ENCODE peak calls at places on chromosomes 4 and X, in eight cellular contexts. One of them, this sample, is unnamed.
A peak's percentile ranks its signal among the peaks of the same experiment; 100 is the strongest.

GRCh38 chr4:154602404-154603020 is 9.9 kb downstream of the FGG start:
- DNase-seq in stomach: no peak
- DNase-seq in mammary epithelial cell: peak; percentile 61
- DNase-seq in BE2C: no peak
- DNase-seq in IMR-90: no peak
- DNase-seq in tibial artery: no peak
- DNase-seq in bronchial epithelial cell: peak; percentile 92
- DNase-seq in upper lobe of left lung: no peak
- DNase-seq in this sample: no peak

GRCh38 chr4:8593268-8594096 is 917 bp downstream of the CPZ start:
- DNase-seq in bronchial epithelial cell: no peak
- DNase-seq in tibial artery: no peak
- DNase-seq in upper lobe of left lung: peak; percentile 63
- DNase-seq in BE2C: no peak
- DNase-seq in IMR-90: no peak
- DNase-seq in stomach: no peak
- DNase-seq in mammary epithelial cell: no peak
- DNase-seq in this sample: no peak

GRCh38 chrX:134324359-134324758 is 87.4 kb downstream of the CCDC160 start:
- DNase-seq in BE2C: no peak
- DNase-seq in mammary epithelial cell: no peak
- DNase-seq in bronchial epithelial cell: no peak
- DNase-seq in upper lobe of left lung: no peak
- DNase-seq in tibial artery: no peak
- DNase-seq in stomach: no peak
- DNase-seq in IMR-90: no peak
- DNase-seq in this sample: no peak

GRCh38 chr4:93178279-93178678 is 650.3 kb upstream of the ATOH1 start:
- DNase-seq in upper lobe of left lung: no peak
- DNase-seq in tibial artery: no peak
- DNase-seq in BE2C: no peak
- DNase-seq in stomach: no peak
- DNase-seq in mammary epithelial cell: no peak
- DNase-seq in bronchial epithelial cell: no peak
- DNase-seq in IMR-90: no peak
- DNase-seq in this sample: no peak

GRCh38 chr4:78710536-78710935 is 65.6 kb upstream of the BMP2K start:
- DNase-seq in bronchial epithelial cell: peak; percentile 97
- DNase-seq in BE2C: no peak
- DNase-seq in upper lobe of left lung: no peak
- DNase-seq in tibial artery: no peak
- DNase-seq in mammary epithelial cell: peak; percentile 89
- DNase-seq in IMR-90: peak; percentile 66
- DNase-seq in stomach: no peak
- DNase-seq in this sample: no peak

GRCh38 chr4:6469898-6470501 is 2.4 kb downstream of the PPP2R2C start:
- DNase-seq in upper lobe of left lung: no peak
- DNase-seq in mammary epithelial cell: no peak
- DNase-seq in bronchial epithelial cell: no peak
- DNase-seq in BE2C: no peak
- DNase-seq in stomach: no peak
- DNase-seq in IMR-90: no peak
- DNase-seq in tibial artery: no peak
- DNase-seq in this sample: no peak

GRCh38 chr4:155319506-155319905 is 57.3 kb downstream of the MAP9 start:
- DNase-seq in upper lobe of left lung: no peak
- DNase-seq in mammary epithelial cell: no peak
- DNase-seq in IMR-90: no peak
- DNase-seq in BE2C: no peak
- DNase-seq in bronchial epithelial cell: no peak
- DNase-seq in stomach: no peak
- DNase-seq in tibial artery: no peak
- DNase-seq in this sample: no peak

GRCh38 chr4:67558493-67558892 is at the start of gene STAP1:
- DNase-seq in IMR-90: no peak
- DNase-seq in tibial artery: no peak
- DNase-seq in upper lobe of left lung: no peak
- DNase-seq in bronchial epithelial cell: no peak
- DNase-seq in BE2C: no peak
- DNase-seq in mammary epithelial cell: no peak
- DNase-seq in stomach: no peak
- DNase-seq in this sample: no peak

GRCh38 chr4:27010334-27010940 is 149.8 kb downstream of the STIM2 start:
- DNase-seq in stomach: peak; percentile 56
- DNase-seq in BE2C: peak; percentile 65
- DNase-seq in IMR-90: peak; percentile 75
- DNase-seq in tibial artery: peak; percentile 73
- DNase-seq in mammary epithelial cell: peak; percentile 32
- DNase-seq in upper lobe of left lung: no peak
- DNase-seq in bronchial epithelial cell: peak; percentile 55
- DNase-seq in this sample: no peak

GRCh38 chr4:143352720-143353119 is 16.0 kb downstream of the GAB1 start:
- DNase-seq in stomach: no peak
- DNase-seq in IMR-90: no peak
- DNase-seq in tibial artery: no peak
- DNase-seq in BE2C: no peak
- DNase-seq in bronchial epithelial cell: no peak
- DNase-seq in upper lobe of left lung: no peak
- DNase-seq in mammary epithelial cell: no peak
- DNase-seq in this sample: no peak

GRCh38 chr4:76199664-76200211 is 13.9 kb downstream of the SCARB2 start:
- DNase-seq in upper lobe of left lung: no peak
- DNase-seq in stomach: peak; percentile 43
- DNase-seq in tibial artery: no peak
- DNase-seq in bronchial epithelial cell: no peak
- DNase-seq in IMR-90: peak; percentile 31
- DNase-seq in BE2C: peak; percentile 36
- DNase-seq in mammary epithelial cell: no peak
- DNase-seq in this sample: no peak

GRCh38 chr4:142404191-142404611 is 441.9 kb downstream of the INPP4B start:
- DNase-seq in stomach: no peak
- DNase-seq in upper lobe of left lung: no peak
- DNase-seq in IMR-90: peak; percentile 72
- DNase-seq in BE2C: no peak
- DNase-seq in mammary epithelial cell: peak; percentile 81
- DNase-seq in tibial artery: no peak
- DNase-seq in bronchial epithelial cell: peak; percentile 85
- DNase-seq in this sample: no peak

GRCh38 chr4:1463927-1464540 is 57.8 kb upstream of the NKX1-1 start:
- DNase-seq in bronchial epithelial cell: no peak
- DNase-seq in stomach: no peak
- DNase-seq in BE2C: no peak
- DNase-seq in tibial artery: peak; percentile 55
- DNase-seq in upper lobe of left lung: peak; percentile 61
- DNase-seq in mammary epithelial cell: no peak
- DNase-seq in IMR-90: no peak
- DNase-seq in this sample: no peak

GRCh38 chr4:109303141-109303499 is 662 bp upstream of the COL25A1 start:
- DNase-seq in bronchial epithelial cell: peak; percentile 32
- DNase-seq in stomach: no peak
- DNase-seq in IMR-90: no peak
- DNase-seq in tibial artery: no peak
- DNase-seq in mammary epithelial cell: no peak
- DNase-seq in BE2C: no peak
- DNase-seq in upper lobe of left lung: no peak
- DNase-seq in this sample: no peak

GRCh38 chr4:26369132-26370036 is 48.6 kb downstream of the RBPJ start:
- DNase-seq in stomach: no peak
- DNase-seq in BE2C: no peak
- DNase-seq in bronchial epithelial cell: no peak
- DNase-seq in upper lobe of left lung: no peak
- DNase-seq in mammary epithelial cell: no peak
- DNase-seq in tibial artery: no peak
- DNase-seq in IMR-90: peak; percentile 13
- DNase-seq in this sample: no peak

GRCh38 chrX:108473979-108474378 is 34.3 kb downstream of the COL4A5 start:
- DNase-seq in mammary epithelial cell: no peak
- DNase-seq in BE2C: no peak
- DNase-seq in IMR-90: no peak
- DNase-seq in stomach: no peak
- DNase-seq in bronchial epithelial cell: peak; percentile 1
- DNase-seq in tibial artery: no peak
- DNase-seq in upper lobe of left lung: no peak
- DNase-seq in this sample: peak; percentile 19

GRCh38 chrX:115378471-115378870 is 89.0 kb downstream of the LUZP4 start:
- DNase-seq in tibial artery: no peak
- DNase-seq in bronchial epithelial cell: no peak
- DNase-seq in BE2C: no peak
- DNase-seq in upper lobe of left lung: no peak
- DNase-seq in IMR-90: peak; percentile 48
- DNase-seq in stomach: no peak
- DNase-seq in mammary epithelial cell: no peak
- DNase-seq in this sample: no peak
- TF ChIP-seq CTCF in tibial artery: no peak
- TF ChIP-seq CTCF in bronchial epithelial cell: no peak
- TF ChIP-seq CTCF in BE2C: no peak
- TF ChIP-seq CTCF in upper lobe of left lung: no peak
- TF ChIP-seq CTCF in IMR-90: no peak
- TF ChIP-seq CTCF in stomach: no peak
- TF ChIP-seq CTCF in mammary epithelial cell: no peak
- TF ChIP-seq CTCF in this sample: no peak

DNA sequence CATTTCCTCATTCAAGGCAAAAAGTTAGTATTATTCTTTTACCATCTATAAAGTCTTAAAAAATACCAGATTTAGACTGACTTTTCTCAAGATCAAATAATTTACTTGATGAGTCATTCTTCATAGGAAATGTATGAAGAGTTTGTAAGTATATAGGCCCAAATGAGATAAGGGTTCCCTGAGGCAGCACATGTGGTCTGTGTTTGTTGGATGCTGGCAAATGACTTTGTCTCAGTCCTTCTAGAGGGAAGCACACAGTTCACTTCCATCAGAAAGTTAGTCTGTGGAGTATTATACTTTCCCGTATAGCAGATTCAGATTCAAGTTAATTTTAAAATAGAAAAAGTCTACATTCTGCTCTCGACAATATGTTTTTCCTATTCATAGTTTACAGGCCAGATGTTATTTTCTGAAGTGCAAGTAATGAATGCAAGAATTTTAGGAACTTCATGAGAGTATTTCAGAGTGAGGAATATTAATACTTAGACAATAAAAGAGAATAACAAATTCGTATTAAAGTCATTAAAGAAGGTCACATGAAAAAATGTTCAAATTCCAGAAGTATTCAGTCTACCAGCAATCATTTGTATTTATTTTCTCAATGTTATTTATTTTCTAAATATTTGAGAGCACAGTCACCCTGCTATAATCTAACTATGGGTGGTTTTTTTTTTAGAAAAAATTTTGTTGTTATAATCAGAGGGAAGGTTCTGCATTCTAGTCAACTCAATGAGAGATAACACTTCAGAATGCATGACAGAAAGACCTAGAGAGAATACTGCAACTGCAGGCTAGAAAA is 601.8 kb upstream of the ZFP42 start:
- DNase-seq in bronchial epithelial cell: no peak
- DNase-seq in BE2C: no peak
- DNase-seq in stomach: no peak
- DNase-seq in upper lobe of left lung: no peak
- DNase-seq in mammary epithelial cell: no peak
- DNase-seq in IMR-90: peak; percentile 66
- DNase-seq in tibial artery: no peak
- DNase-seq in this sample: no peak
- H3K4me3 ChIP-seq in bronchial epithelial cell: no peak overlapping the region
- H3K4me3 ChIP-seq in BE2C: no peak overlapping the region
- H3K4me3 ChIP-seq in stomach: no peak overlapping the region
- H3K4me3 ChIP-seq in upper lobe of left lung: no peak overlapping the region
- H3K4me3 ChIP-seq in mammary epithelial cell: no peak overlapping the region
- H3K4me3 ChIP-seq in IMR-90: no peak overlapping the region
- H3K4me3 ChIP-seq in tibial artery: no peak overlapping the region
- H3K4me3 ChIP-seq in this sample: no peak overlapping the region

GRCh38 chrX:69222103-69223090 is 57.1 kb upstream of the PJA1 start:
- DNase-seq in upper lobe of left lung: no peak
- DNase-seq in tibial artery: peak; percentile 75
- DNase-seq in bronchial epithelial cell: peak; percentile 69
- DNase-seq in mammary epithelial cell: peak; percentile 64
- DNase-seq in IMR-90: peak; percentile 53
- DNase-seq in BE2C: peak; percentile 75
- DNase-seq in stomach: peak; percentile 68
- DNase-seq in this sample: peak; percentile 15
- TF ChIP-seq CTCF in upper lobe of left lung: peak; percentile 69
- TF ChIP-seq CTCF in tibial artery: peak; percentile 71
- TF ChIP-seq CTCF in bronchial epithelial cell: peak; percentile 80
- TF ChIP-seq CTCF in mammary epithelial cell: peak; percentile 89
- TF ChIP-seq CTCF in IMR-90: peak; percentile 79
- TF ChIP-seq CTCF in BE2C: peak; percentile 81
- TF ChIP-seq CTCF in stomach: peak; percentile 42
- TF ChIP-seq CTCF in this sample: peak; percentile 73

GRCh38 chrX:140524556-140524955 is 19.7 kb upstream of the SOX3 start:
- DNase-seq in bronchial epithelial cell: peak; percentile 40
- DNase-seq in BE2C: no peak
- DNase-seq in upper lobe of left lung: no peak
- DNase-seq in IMR-90: peak; percentile 55
- DNase-seq in mammary epithelial cell: no peak
- DNase-seq in stomach: no peak
- DNase-seq in tibial artery: no peak
- DNase-seq in this sample: no peak

GRCh38 chrX:140526138-140526537 is 21.3 kb upstream of the SOX3 start:
- DNase-seq in bronchial epithelial cell: peak; percentile 48
- DNase-seq in upper lobe of left lung: no peak
- DNase-seq in IMR-90: peak; percentile 57
- DNase-seq in mammary epithelial cell: no peak
- DNase-seq in stomach: no peak
- DNase-seq in tibial artery: no peak
- DNase-seq in BE2C: no peak
- DNase-seq in this sample: no peak

GRCh38 chrX:140521393-140521792 is 16.5 kb upstream of the SOX3 start:
- DNase-seq in stomach: no peak
- DNase-seq in mammary epithelial cell: no peak
- DNase-seq in bronchial epithelial cell: no peak
- DNase-seq in tibial artery: no peak
- DNase-seq in IMR-90: no peak
- DNase-seq in upper lobe of left lung: no peak
- DNase-seq in BE2C: no peak
- DNase-seq in this sample: no peak

GRCh38 chrX:140525448-140525847 is 20.6 kb upstream of the SOX3 start:
- DNase-seq in upper lobe of left lung: no peak
- DNase-seq in mammary epithelial cell: peak; percentile 6
- DNase-seq in bronchial epithelial cell: peak; percentile 65
- DNase-seq in stomach: no peak
- DNase-seq in IMR-90: peak; percentile 64
- DNase-seq in BE2C: no peak
- DNase-seq in tibial artery: no peak
- DNase-seq in this sample: no peak
- H3K4me3 ChIP-seq in upper lobe of left lung: no peak overlapping the region
- H3K4me3 ChIP-seq in mammary epithelial cell: no peak overlapping the region
- H3K4me3 ChIP-seq in bronchial epithelial cell: no peak overlapping the region
- H3K4me3 ChIP-seq in stomach: no peak overlapping the region
- H3K4me3 ChIP-seq in IMR-90: no peak overlapping the region
- H3K4me3 ChIP-seq in BE2C: no peak overlapping the region
- H3K4me3 ChIP-seq in tibial artery: no peak overlapping the region
- H3K4me3 ChIP-seq in this sample: no peak overlapping the region

GRCh38 chr4:10396181-10396580 is 61.0 kb downstream of the ZNF518B start:
- DNase-seq in IMR-90: no peak
- DNase-seq in BE2C: no peak
- DNase-seq in tibial artery: no peak
- DNase-seq in stomach: no peak
- DNase-seq in bronchial epithelial cell: peak; percentile 90
- DNase-seq in mammary epithelial cell: peak; percentile 89
- DNase-seq in upper lobe of left lung: no peak
- DNase-seq in this sample: no peak
- TF ChIP-seq CTCF in IMR-90: no peak
- TF ChIP-seq CTCF in BE2C: no peak
- TF ChIP-seq CTCF in tibial artery: no peak
- TF ChIP-seq CTCF in stomach: no peak
- TF ChIP-seq CTCF in bronchial epithelial cell: no peak
- TF ChIP-seq CTCF in mammary epithelial cell: no peak
- TF ChIP-seq CTCF in upper lobe of left lung: no peak
- TF ChIP-seq CTCF in this sample: no peak